ENCODE peak calls at places on chromosomes 7 and 10, in four cellular contexts. M is GM06990, W is anterior cingulate cortex, S is A549. O is an unnamed sample.
A peak's percentile ranks its signal among the peaks of the same experiment; 100 is the strongest.

GRCh38 chr10:129934196-129934925 is 29.7 kb downstream of the EBF3 start:
- DNase-seq in M (no peak), W (no peak), S (no peak), O (no peak)

GRCh38 chr10:52820316-52820715 is 47.7 kb upstream of the MBL2 start:
- DNase-seq in M (no peak), W (no peak), S (no peak), O (no peak)

GRCh38 chr7:12683678-12684077 is 3.8 kb upstream of the ARL4A start:
- DNase-seq in M (no peak), W (no peak), S (peak; percentile 38), O (no peak)

GRCh38 chr7:137717811-137718271 is 128.9 kb downstream of the DGKI start:
- DNase-seq in M (no peak), W (no peak), S (no peak), O (no peak)

GRCh38 chr7:132485600-132486594 is 90.4 kb downstream of the PLXNA4 start:
- DNase-seq in M (no peak), W (no peak), S (no peak), O (no peak)

GRCh38 chr10:71985542-71986250 is 21.5 kb downstream of the CHST3 start:
- DNase-seq in M (peak; percentile 44), W (no peak), S (no peak), O (no peak)

GRCh38 chr7:32680259-32681173 is 185.2 kb downstream of the AVL9 start:
- DNase-seq in M (no peak), W (no peak), S (no peak), O (no peak)

GRCh38 chr7:26192485-26193087 is 8.0 kb downstream of the HNRNPA2B1 start:
- DNase-seq in M (no peak), W (no peak), S (no peak), O (no peak)

GRCh38 chr10:75616874-75617478 is 185.6 kb downstream of the LRMDA start:
- DNase-seq in M (no peak), W (no peak), S (no peak), O (no peak)